ENCODE peak calls at places on chromosomes 16 and 17, in four cellular contexts. Q, G, L and Y are unnamed samples.
A peak's percentile ranks its signal among the peaks of the same experiment; 100 is the strongest.

GRCh38 chr17:47905221-47905733 is 9.2 kb downstream of the SP2 start:
- DNase-seq in Q (no peak), G (no peak), L (peak; percentile 70), Y (no peak)

GRCh38 chr17:48246623-48247022 is 139.1 kb downstream of the SNX11 start:
- DNase-seq in Q (no peak), G (no peak), L (no peak), Y (no peak)

GRCh38 chr17:1820518-1821252 is 9.0 kb downstream of the SMYD4 start:
- DNase-seq in Q (no peak), G (no peak), L (no peak), Y (no peak)

GRCh38 chr16:85623997-85624601 is 11.0 kb downstream of the GSE1 start:
- DNase-seq in Q (no peak), G (no peak), L (no peak), Y (no peak)

GRCh38 chr16:3980311-3981111 is 100.0 kb upstream of the CREBBP start:
- DNase-seq in Q (no peak), G (no peak), L (no peak), Y (no peak)

GRCh38 chr16:10466861-10467260 is 81.0 kb downstream of the ATF7IP2 start:
- DNase-seq in Q (no peak), G (no peak), L (no peak), Y (no peak)

GRCh38 chr17:66405836-66406679 is 103.6 kb downstream of the PRKCA start:
- DNase-seq in Q (no peak), G (no peak), L (no peak), Y (no peak)

GRCh38 chr16:28283798-28284577 is 8.3 kb upstream of the SBK1 start:
- DNase-seq in Q (no peak), G (no peak), L (no peak), Y (no peak)

GRCh38 chr16:10995555-10995954 is 51.2 kb downstream of the CLEC16A start:
- DNase-seq in Q (no peak), G (no peak), L (no peak), Y (no peak)

GRCh38 chr17:49227436-49228261 is 2.9 kb downstream of the PHOSPHO1 start:
- DNase-seq in Q (peak; percentile 67), G (peak; percentile 63), L (peak; percentile 21), Y (peak; percentile 71)

GRCh38 chr17:67652433-67652832 is 65.3 kb upstream of the NOL11 start:
- DNase-seq in Q (no peak), G (no peak), L (no peak), Y (no peak)

GRCh38 chr17:78184311-78184710 is 2.5 kb downstream of the TK1 start:
- DNase-seq in Q (no peak), G (no peak), L (no peak), Y (no peak)

GRCh38 chr17:40095944-40096791 is 4.2 kb downstream of the NR1D1 start:
- DNase-seq in Q (peak; percentile 66), G (peak; percentile 96), L (no peak), Y (peak; percentile 81)

GRCh38 chr16:81885976-81886586 is 107.0 kb downstream of the PLCG2 start:
- DNase-seq in Q (no peak), G (peak; percentile 13), L (no peak), Y (no peak)

GRCh38 chr17:74641224-74641948 is 17.8 kb upstream of the CD300E start:
- DNase-seq in Q (no peak), G (no peak), L (no peak), Y (no peak)

GRCh38 chr16:75758215-75758614 is 31.9 kb upstream of the CPHXL start:
- DNase-seq in Q (no peak), G (no peak), L (no peak), Y (no peak)

GRCh38 chr16:5205394-5206040 is 107.9 kb upstream of the EEF2KMT start:
- DNase-seq in Q (no peak), G (no peak), L (no peak), Y (no peak)

GRCh38 chr16:81939164-81940067 is 71.9 kb downstream of the SDR42E1 start:
- DNase-seq in Q (no peak), G (no peak), L (no peak), Y (no peak)

GRCh38 chr17:82252511-82253178 is 20.9 kb downstream of the CSNK1D start:
- DNase-seq in Q (no peak), G (no peak), L (no peak), Y (no peak)

GRCh38 chr17:81615401-81615930 is 21.4 kb downstream of the NPLOC4 start:
- DNase-seq in Q (no peak), G (no peak), L (no peak), Y (no peak)

GRCh38 chr16:52283018-52283417 is 263.9 kb downstream of the TOX3 start:
- DNase-seq in Q (no peak), G (no peak), L (no peak), Y (no peak)

GRCh38 chr17:58306131-58306951 is 22.3 kb downstream of the TSPOAP1 start:
- DNase-seq in Q (no peak), G (no peak), L (no peak), Y (no peak)

GRCh38 chr16:88638323-88639230 is at the start of gene IL17C:
- DNase-seq in Q (no peak), G (no peak), L (no peak), Y (no peak)

GRCh38 chr17:62321451-62321850 is 58.9 kb upstream of the EFCAB3 start:
- DNase-seq in Q (no peak), G (no peak), L (no peak), Y (no peak)

GRCh38 chr17:79975498-79976134 is 60.1 kb downstream of the TBC1D16 start:
- DNase-seq in Q (no peak), G (no peak), L (no peak), Y (no peak)

GRCh38 chr16:78307824-78308528 is 208.5 kb downstream of the WWOX start:
- DNase-seq in Q (no peak), G (no peak), L (no peak), Y (no peak)

GRCh38 chr16:28876973-28877641 is 1.2 kb upstream of the ATP2A1 start:
- DNase-seq in Q (no peak), G (no peak), L (no peak), Y (no peak)

GRCh38 chr16:56481468-56482112 is 30.2 kb downstream of the OGFOD1 start:
- DNase-seq in Q (no peak), G (no peak), L (no peak), Y (no peak)

GRCh38 chr17:73718362-73718761 is 74.1 kb upstream of the SDK2 start:
- DNase-seq in Q (no peak), G (no peak), L (no peak), Y (no peak)

GRCh38 chr16:3698941-3699340 is 18.4 kb downstream of the TRAP1 start:
- DNase-seq in Q (no peak), G (no peak), L (no peak), Y (no peak)

GRCh38 chr16:83903739-83904138 is 4.8 kb downstream of the MLYCD start:
- DNase-seq in Q (no peak), G (no peak), L (peak; percentile 31), Y (no peak)

GRCh38 chr17:61650749-61651148 is 59.7 kb upstream of the NACA2 start:
- DNase-seq in Q (no peak), G (no peak), L (no peak), Y (no peak)

GRCh38 chr16:66223176-66223780 is 143.2 kb upstream of the CDH5 start:
- DNase-seq in Q (no peak), G (no peak), L (peak; percentile 26), Y (no peak)

GRCh38 chr16:11201498-11202259 is 54.3 kb downstream of the SOCS1 start:
- DNase-seq in Q (no peak), G (no peak), L (no peak), Y (no peak)